ENCODE peak calls at places on chromosomes 7 and 10, in four cellular contexts. F is left ventricle myocardium inferior, B is HCT116, V is body of pancreas. E is an unnamed sample.

GRCh38 chr10:89789188-89789587 is 87.8 kb downstream of the KIF20B start:
- DNase-seq in F (no peak), B (no peak), V (no peak), E (no peak)

GRCh38 chr10:63825111-63825510 is 303.9 kb downstream of the REEP3 start:
- DNase-seq in F (no peak), B (no peak), V (no peak), E (no peak)

GRCh38 chr10:3222068-3222467 is 49.5 kb upstream of the PITRM1 start:
- DNase-seq in F (no peak), B (no peak), V (no peak), E (no peak)

GRCh38 chr7:49398730-49399129 is 374.7 kb upstream of the VWC2 start:
- DNase-seq in F (no peak), B (no peak), V (no peak), E (no peak)

GRCh38 chr10:56522166-56522565 is 161.1 kb upstream of the ZWINT start:
- DNase-seq in F (no peak), B (no peak), V (no peak), E (no peak)

GRCh38 chr10:89954787-89955566 is 253.6 kb downstream of the KIF20B start:
- DNase-seq in F (no peak), B (no peak), V (no peak), E (no peak)

GRCh38 chr7:73971315-73971700 is 56.7 kb upstream of the ELN start:
- DNase-seq in F (no peak), B (no peak), V (no peak), E (no peak)

GRCh38 chr10:929965-930364 is 1.5 kb downstream of the LARP4B start:
- DNase-seq in F (no peak), B (no peak), V (peak; percentile 34), E (no peak)

GRCh38 chr10:126504051-126504760 is 115.9 kb upstream of the ADAM12 start:
- DNase-seq in F (peak; percentile 16), B (peak; percentile 68), V (peak; percentile 56), E (no peak)

GRCh38 chr10:119445311-119445934 is 97.1 kb downstream of the RGS10 start:
- DNase-seq in F (peak; percentile 85), B (peak; percentile 70), V (peak; percentile 86), E (peak; percentile 75)

GRCh38 chr10:76352300-76352699 is 920.9 kb downstream of the LRMDA start:
- DNase-seq in F (no peak), B (peak; percentile 7), V (no peak), E (no peak)

GRCh38 chr10:60527676-60528075 is 138.0 kb upstream of the ANK3 start:
- DNase-seq in F (no peak), B (no peak), V (no peak), E (no peak)

GRCh38 chr10:49115015-49115795 is at the start of gene VSTM4:
- DNase-seq in F (peak; percentile 61), B (no peak), V (no peak), E (no peak)

GRCh38 chr10:23201837-23202236 is 9.7 kb downstream of the PTF1A start:
- DNase-seq in F (no peak), B (no peak), V (no peak), E (no peak)

GRCh38 chr10:105875050-105875449 is 1234.0 kb downstream of the SORCS3 start:
- DNase-seq in F (no peak), B (no peak), V (no peak), E (no peak)

GRCh38 chr7:4905171-4905570 is 21.7 kb upstream of the RADIL start:
- DNase-seq in F (no peak), B (no peak), V (no peak), E (no peak)

GRCh38 chr7:66454600-66455225 is 174.0 kb upstream of the KCTD7 start:
- DNase-seq in F (no peak), B (no peak), V (no peak), E (no peak)

GRCh38 chr10:102433619-102434046 is 1.3 kb upstream of the CUEDC2 start:
- DNase-seq in F (no peak), B (no peak), V (peak; percentile 42), E (no peak)

GRCh38 chr10:123908379-123908778 is 16.8 kb upstream of the CPXM2 start:
- DNase-seq in F (no peak), B (no peak), V (no peak), E (no peak)

GRCh38 chr7:114444196-114444595 is 29.6 kb downstream of the FOXP2 start:
- DNase-seq in F (no peak), B (no peak), V (no peak), E (no peak)

GRCh38 chr10:117652228-117653169 is 110.0 kb downstream of the EMX2 start:
- DNase-seq in F (no peak), B (no peak), V (no peak), E (no peak)

GRCh38 chr7:24821045-24821853 is 64.0 kb upstream of the GSDME start:
- DNase-seq in F (peak; percentile 22), B (peak; percentile 95), V (peak; percentile 65), E (peak; percentile 74)

GRCh38 chr7:132577206-132578049 is 1.2 kb upstream of the PLXNA4 start:
- DNase-seq in F (peak; percentile 84), B (no peak), V (peak; percentile 46), E (no peak)
- H3K27me3 ChIP-seq in F (peaks cover 54% of the 10 kb centered on the region), B (peaks cover 30% of the 10 kb centered on the region), V (no peaks in the 10 kb centered on the region), E (peaks cover 69% of the 10 kb centered on the region)

DNA sequence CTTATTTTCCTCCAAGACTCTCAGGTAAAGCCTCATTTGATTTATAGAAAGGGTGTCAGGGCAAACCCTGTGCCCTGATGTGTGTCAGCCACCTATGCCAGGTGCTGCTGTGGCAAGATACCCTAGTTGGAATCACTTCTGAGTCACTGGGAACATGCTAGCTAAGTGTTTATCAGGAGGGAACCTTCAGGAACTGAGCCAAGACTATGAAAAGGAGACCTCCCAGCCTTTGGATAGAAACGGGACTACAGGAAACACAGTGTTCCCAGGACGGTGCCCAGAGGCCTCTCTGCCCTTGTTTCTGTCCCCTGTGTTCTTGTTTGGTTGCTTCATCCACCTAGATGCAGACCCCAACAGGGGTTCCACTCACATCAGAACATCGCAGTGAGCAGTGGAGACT is 28.5 kb downstream of the CNNM1 start:
- DNase-seq in F (no peak), B (no peak), V (no peak), E (no peak)
- H3K27me3 ChIP-seq in F (peaks cover 35% of the 10 kb centered on the region), B (peaks cover 59% of the 10 kb centered on the region), V (no peaks in the 10 kb centered on the region), E (peaks cover 17% of the 10 kb centered on the region)

DNA sequence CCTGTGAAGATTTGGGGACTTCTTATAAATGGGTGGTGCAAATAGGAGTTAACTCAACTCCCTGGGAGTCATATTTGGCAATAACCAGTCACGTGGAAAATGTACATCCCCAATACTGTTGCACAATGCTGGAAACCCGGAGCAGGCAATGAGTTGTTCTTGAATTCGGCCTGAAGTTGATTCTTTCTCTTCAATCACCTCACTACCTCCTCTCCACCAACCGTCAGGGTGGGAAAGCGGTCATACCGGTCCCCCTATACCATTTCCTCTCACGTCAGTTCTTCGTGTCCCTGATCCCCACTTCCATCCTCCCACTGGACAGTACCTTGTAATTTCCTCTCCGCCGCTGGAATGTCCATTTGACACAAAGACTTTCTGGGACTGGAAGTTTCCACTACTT is 2.8 kb downstream of the GIMAP5 start:
- DNase-seq in F (no peak), B (no peak), V (no peak), E (no peak)
- H3K27me3 ChIP-seq in F (no peaks in the 10 kb centered on the region), B (peaks cover 69% of the 10 kb centered on the region), V (no peaks in the 10 kb centered on the region), E (no peaks in the 10 kb centered on the region)

GRCh38 chr7:25852995-25853713 is 298.8 kb upstream of the NFE2L3 start:
- DNase-seq in F (no peak), B (no peak), V (no peak), E (no peak)
- H3K27me3 ChIP-seq in F (peaks cover 88% of the 10 kb centered on the region), B (peaks cover 14% of the 10 kb centered on the region), V (peaks cover 12% of the 10 kb centered on the region), E (peaks cover 83% of the 10 kb centered on the region)

GRCh38 chr7:43112088-43112940 is at the start of gene HECW1:
- DNase-seq in F (no peak), B (no peak), V (no peak), E (no peak)

GRCh38 chr7:43116451-43116850 is 4.0 kb downstream of the HECW1 start:
- DNase-seq in F (no peak), B (no peak), V (no peak), E (no peak)

GRCh38 chr7:43114451-43114765 is 2.0 kb downstream of the HECW1 start:
- DNase-seq in F (no peak), B (no peak), V (no peak), E (no peak)

GRCh38 chr7:43112941-43113621 is 634 bp downstream of the HECW1 start:
- DNase-seq in F (peak; percentile 13), B (no peak), V (peak; percentile 8), E (no peak)

GRCh38 chr7:43113622-43114450 is 1.4 kb downstream of the HECW1 start:
- DNase-seq in F (no peak), B (no peak), V (no peak), E (no peak)
- H3K27me3 ChIP-seq in F (peaks cover 100% of the 10 kb centered on the region), B (no peaks in the 10 kb centered on the region), V (no peaks in the 10 kb centered on the region), E (peaks cover 86% of the 10 kb centered on the region)

E was measured in CD4-positive, alpha-beta T cell.